ENCODE peak calls at places on chromosomes 6 and 20, in four cellular contexts. Q is choroid plexus epithelial cell; F is lower leg skin; S is naive thymus-derived CD8-positive, alpha-beta T cell. M is an unnamed sample.

GRCh38 chr6:32192608-32193039 is at the start of gene GPSM3:
- DNase-seq in S (no peak), Q (peak), F (peak), M (peak)

GRCh38 chr6:134077301-134077700 is 24.9 kb upstream of the SLC2A12 start:
- DNase-seq in Q (peak), F (no peak), S (no peak), M (no peak)

GRCh38 chr20:51327251-51327841 is 215.2 kb downstream of the NFATC2 start:
- DNase-seq in F (no peak), S (no peak), Q (peak), M (no peak)

GRCh38 chr6:157987788-157988699 is 6.4 kb downstream of the SYNJ2 start:
- DNase-seq in Q (no peak), F (no peak), S (no peak), M (no peak)

GRCh38 chr20:23752019-23752418 is 1.3 kb upstream of the CST1 start:
- DNase-seq in Q (no peak), S (no peak), F (no peak), M (no peak)

GRCh38 chr6:137120748-137121147 is 52.7 kb downstream of the IL22RA2 start:
- DNase-seq in Q (no peak), F (no peak), S (no peak), M (no peak)

GRCh38 chr6:158316022-158316421 is 3.8 kb downstream of the TULP4 start:
- DNase-seq in Q (peak), S (no peak), F (no peak), M (no peak)

GRCh38 chr6:136547336-136547735 is 2.9 kb downstream of the MAP7 start:
- DNase-seq in S (no peak), Q (peak), F (no peak), M (no peak)

GRCh38 chr20:58870293-58871014 is 17.9 kb downstream of the GNAS start:
- DNase-seq in F (peak), Q (peak), S (peak), M (no peak)

GRCh38 chr6:143059616-143060353 is 904 bp upstream of the AIG1 start:
- DNase-seq in Q (peak), S (no peak), F (no peak), M (no peak)

GRCh38 chr6:157981395-157982296 is at the start of gene SYNJ2:
- DNase-seq in F (peak), Q (peak), S (peak), M (peak)

GRCh38 chr6:106223300-106223930 is 102.1 kb downstream of the ATG5 start:
- DNase-seq in Q (peak), F (peak), S (peak), M (peak)

M was measured in activated T-helper 2 cell treated with anti-CD3 and anti-CD28 coated beads, Interferon-gamma antibody, Interleukin-2, Interleukin-4, amounts not matched to agents 10 μg/mL and 5 μg/mL and 100 μg/mL, durations not matched to agents 14 hours and 24 hours and 36 hours.